ENCODE peak calls at places on chromosomes 12 and 14, in six cellular contexts. G, O, J, R, D and W are unnamed samples.

GRCh38 chr14:72740504-72740961 is 153.4 kb downstream of the DPF3 start:
- DNase-seq in G (no peak), O (no peak), J (no peak), R (no peak), D (no peak), W (no peak)

GRCh38 chr14:20662968-20663731 is 21.2 kb upstream of the RNASE4 start:
- DNase-seq in G (peak; percentile 72), O (peak; percentile 37), J (peak; percentile 63), R (no peak), D (peak; percentile 56), W (peak; percentile 67)

GRCh38 chr12:42706331-42706730 is 116.8 kb upstream of the PRICKLE1 start:
- DNase-seq in G (no peak), O (no peak), J (no peak), R (no peak), D (no peak), W (peak; percentile 29)

GRCh38 chr12:119020377-119021360 is 39.3 kb downstream of the SRRM4 start:
- DNase-seq in G (no peak), O (peak; percentile 62), J (no peak), R (no peak), D (no peak), W (no peak)

GRCh38 chr14:24255931-24256696 is 6.9 kb downstream of the TGM1 start:
- DNase-seq in G (no peak), O (no peak), J (no peak), R (no peak), D (no peak), W (no peak)

GRCh38 chr14:59150990-59151389 is 37.5 kb upstream of the DAAM1 start:
- DNase-seq in G (peak; percentile 42), O (no peak), J (no peak), R (no peak), D (no peak), W (no peak)

GRCh38 chr14:22598896-22599244 is 770 bp downstream of the ABHD4 start:
- DNase-seq in G (no peak), O (no peak), J (no peak), R (peak; percentile 7), D (no peak), W (peak; percentile 69)

GRCh38 chr14:92654206-92654901 is 94.1 kb downstream of the LGMN start:
- DNase-seq in G (no peak), O (no peak), J (no peak), R (no peak), D (no peak), W (no peak)

GRCh38 chr12:68222336-68222735 is 3.3 kb downstream of the IL26 start:
- DNase-seq in G (no peak), O (no peak), J (no peak), R (no peak), D (no peak), W (peak; percentile 24)

GRCh38 chr14:59600211-59600945 is 23.8 kb upstream of the CCDC175 start:
- DNase-seq in G (no peak), O (no peak), J (no peak), R (no peak), D (no peak), W (peak; percentile 1)

GRCh38 chr14:77375164-77375950 is 1.5 kb downstream of the TMED8 start:
- DNase-seq in G (peak; percentile 44), O (no peak), J (no peak), R (no peak), D (no peak), W (no peak)

GRCh38 chr14:89279649-89280232 is 137.3 kb downstream of the FOXN3 start:
- DNase-seq in G (no peak), O (peak; percentile 53), J (no peak), R (no peak), D (no peak), W (no peak)

GRCh38 chr14:88289214-88289613 is 33.9 kb downstream of the KCNK10 start:
- DNase-seq in G (no peak), O (no peak), J (no peak), R (no peak), D (no peak), W (peak; percentile 19)

GRCh38 chr12:911191-911826 is 38.2 kb downstream of the RAD52 start:
- DNase-seq in G (no peak), O (no peak), J (no peak), R (no peak), D (no peak), W (no peak)

GRCh38 chr14:74686324-74686723 is 26.6 kb downstream of the AREL1 start:
- DNase-seq in G (no peak), O (no peak), J (no peak), R (no peak), D (no peak), W (no peak)

GRCh38 chr12:1318327-1319031 is 275.9 kb downstream of the FBXL14 start:
- DNase-seq in G (no peak), O (peak; percentile 54), J (no peak), R (no peak), D (no peak), W (peak; percentile 17)

GRCh38 chr12:128754275-128754674 is 69.5 kb downstream of the SLC15A4 start:
- DNase-seq in G (no peak), O (no peak), J (no peak), R (no peak), D (no peak), W (no peak)

GRCh38 chr12:47850153-47851084 is 30.7 kb upstream of the HDAC7 start:
- DNase-seq in G (no peak), O (no peak), J (no peak), R (no peak), D (no peak), W (no peak)